ENCODE peak calls at places on chromosomes 12 and 14, in ten cellular contexts. Z is cardiac fibroblast, L is epithelial cell of esophagus, A is heart right ventricle, V is astrocyte, Y is IMR-90, H is GM12864, X is psoas muscle, S is left lung, E is right lobe of liver. J is an unnamed sample.
A peak's percentile ranks its signal among the peaks of the same experiment; 100 is the strongest.

GRCh38 chr12:78864483-78865296 is at the start of gene SYT1:
- DNase-seq in H (no peak), E (peak; percentile 42), Z (peak; percentile 70), L (peak; percentile 91), Y (peak; percentile 85), V (peak; percentile 87), A (peak; percentile 6), S (peak; percentile 30), X (peak; percentile 41), J (peak; percentile 87)

GRCh38 chr14:35533357-35534129 is 421 bp upstream of the INSM2 start:
- DNase-seq in L (peak; percentile 76), V (peak; percentile 10), H (no peak), Z (peak; percentile 49), A (peak; percentile 46), Y (peak; percentile 34), S (peak; percentile 60), X (peak; percentile 69), E (peak; percentile 62), J (peak; percentile 11)

GRCh38 chr12:131521326-131521725 is 189.6 kb upstream of the SFSWAP start:
- DNase-seq in L (no peak), H (no peak), Z (no peak), E (no peak), S (no peak), Y (no peak), V (no peak), A (no peak), X (no peak), J (no peak)

GRCh38 chr12:5745251-5745888 is 199.7 kb downstream of the ANO2 start:
- DNase-seq in Y (peak; percentile 58), E (peak; percentile 68), X (peak; percentile 61), H (peak; percentile 8), Z (peak; percentile 36), S (peak; percentile 58), V (no peak), A (peak; percentile 56), L (peak; percentile 24), J (peak; percentile 25)

GRCh38 chr14:91317381-91318313 is 73.1 kb upstream of the GPR68 start:
- DNase-seq in V (no peak), E (peak; percentile 65), H (no peak), A (peak; percentile 87), S (peak; percentile 80), X (peak; percentile 84), L (peak; percentile 64), Y (no peak), Z (peak; percentile 81), J (peak; percentile 53)

GRCh38 chr12:55965240-55965639 is 602 bp downstream of the PMEL start:
- DNase-seq in Z (no peak), X (no peak), Y (no peak), S (no peak), H (no peak), E (no peak), V (no peak), L (no peak), A (no peak), J (no peak)

GRCh38 chr12:109463776-109464175 is 13.3 kb downstream of the KCTD10 start:
- DNase-seq in Y (no peak), X (peak; percentile 62), A (no peak), V (no peak), L (no peak), E (no peak), S (no peak), H (no peak), Z (peak; percentile 58), J (no peak)

GRCh38 chr14:35337557-35338255 is 45.5 kb downstream of the PSMA6 start:
- DNase-seq in E (peak; percentile 88), L (peak; percentile 68), X (no peak), A (no peak), Y (no peak), S (peak; percentile 70), H (no peak), Z (no peak), V (no peak), J (no peak)

GRCh38 chr14:23951590-23952143 is 1.9 kb upstream of the DHRS4 start:
- DNase-seq in E (peak; percentile 88), A (no peak), Y (no peak), H (no peak), X (no peak), V (no peak), L (no peak), Z (no peak), S (no peak), J (no peak)

GRCh38 chr14:63727231-63727735 is 582 bp downstream of the SGPP1 start:
- DNase-seq in H (no peak), L (peak; percentile 40), X (peak; percentile 73), E (peak; percentile 59), V (peak; percentile 26), A (peak; percentile 55), Z (peak; percentile 50), Y (peak; percentile 46), S (peak; percentile 48), J (peak; percentile 43)

GRCh38 chr14:85131523-85131922 is 398.4 kb upstream of the FLRT2 start:
- DNase-seq in Z (no peak), S (peak; percentile 34), A (no peak), V (no peak), Y (no peak), E (peak; percentile 50), H (no peak), X (no peak), L (peak; percentile 70), J (no peak)

GRCh38 chr14:23055147-23055550 is 2.2 kb downstream of the CDH24 start:
- DNase-seq in A (no peak), S (no peak), X (no peak), Z (no peak), E (no peak), L (no peak), Y (no peak), V (no peak), H (no peak), J (no peak)

GRCh38 chr12:45989277-45989856 is 1.0 kb downstream of the SCAF11 start:
- DNase-seq in S (no peak), Y (peak; percentile 26), X (no peak), V (peak; percentile 27), A (no peak), L (peak; percentile 62), E (no peak), Z (no peak), H (no peak), J (peak; percentile 38)

GRCh38 chr12:45989857-45990467 is 412 bp downstream of the SCAF11 start:
- DNase-seq in S (peak; percentile 77), H (no peak), A (peak; percentile 77), L (peak; percentile 48), X (peak; percentile 85), Y (peak; percentile 47), V (peak; percentile 39), E (peak; percentile 85), Z (peak; percentile 51), J (no peak)

GRCh38 chr12:45986646-45987338 is 3.6 kb downstream of the SCAF11 start:
- DNase-seq in V (no peak), X (peak; percentile 46), L (peak; percentile 16), Y (no peak), A (no peak), H (no peak), Z (no peak), S (no peak), E (no peak), J (no peak)

GRCh38 chr12:45987339-45987726 is 3.0 kb downstream of the SCAF11 start:
- DNase-seq in A (no peak), H (no peak), X (no peak), Z (no peak), V (no peak), S (no peak), L (peak; percentile 22), E (no peak), Y (no peak), J (no peak)

GRCh38 chr12:45988259-45988658 is 2.1 kb downstream of the SCAF11 start:
- DNase-seq in L (peak; percentile 56), Z (no peak), S (no peak), X (no peak), Y (peak; percentile 82), A (no peak), V (peak; percentile 40), E (no peak), H (no peak), J (peak; percentile 44)
- H3K4me3 ChIP-seq in L (peak overlapping the region; percentile 96), Z (no peak overlapping the region), S (peak overlapping the region; percentile 64), X (peak overlapping the region; percentile 87), Y (no peak overlapping the region), A (peak overlapping the region; percentile 85), V (peak overlapping the region; percentile 92), E (no peak overlapping the region), H (peak overlapping the region; percentile 77), J (peak overlapping the region; percentile 88)

DNA sequence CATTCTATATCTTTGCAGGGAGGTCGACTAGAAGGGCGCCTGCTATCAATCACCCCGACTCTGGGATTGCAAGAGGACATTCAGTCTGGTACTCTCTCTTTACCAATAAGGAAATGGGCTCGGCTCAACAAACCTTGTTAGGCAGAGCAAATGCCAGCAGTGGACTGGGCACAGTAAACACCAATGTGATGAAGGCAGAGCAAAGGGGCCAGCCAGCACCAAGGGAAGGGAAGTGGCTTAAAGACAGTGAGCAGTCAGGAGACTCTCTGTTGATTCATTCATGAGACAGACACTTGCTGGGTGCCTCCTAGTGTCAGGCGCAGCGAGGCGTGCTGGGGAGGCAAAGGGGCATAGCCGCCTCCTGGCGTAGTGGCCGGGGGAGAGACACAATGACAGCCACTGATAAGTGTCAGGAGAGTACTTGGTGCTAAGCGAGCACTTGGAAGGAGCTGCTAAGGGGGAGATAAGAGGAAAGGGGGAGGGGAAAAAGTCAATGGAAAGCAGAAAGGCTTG is 34.1 kb downstream of the TMCC3 start:
- DNase-seq in L (peak; percentile 90), A (peak; percentile 16), Z (peak; percentile 18), X (peak; percentile 81), Y (no peak), E (no peak), H (no peak), S (no peak), V (no peak), J (no peak)
- TF ChIP-seq CTCF in L (peak; percentile 33), A (no peak), Z (no peak), X (peak; percentile 14), Y (no peak), E (no peak), H (no peak), S (no peak), V (no peak), J (no peak)

DNA sequence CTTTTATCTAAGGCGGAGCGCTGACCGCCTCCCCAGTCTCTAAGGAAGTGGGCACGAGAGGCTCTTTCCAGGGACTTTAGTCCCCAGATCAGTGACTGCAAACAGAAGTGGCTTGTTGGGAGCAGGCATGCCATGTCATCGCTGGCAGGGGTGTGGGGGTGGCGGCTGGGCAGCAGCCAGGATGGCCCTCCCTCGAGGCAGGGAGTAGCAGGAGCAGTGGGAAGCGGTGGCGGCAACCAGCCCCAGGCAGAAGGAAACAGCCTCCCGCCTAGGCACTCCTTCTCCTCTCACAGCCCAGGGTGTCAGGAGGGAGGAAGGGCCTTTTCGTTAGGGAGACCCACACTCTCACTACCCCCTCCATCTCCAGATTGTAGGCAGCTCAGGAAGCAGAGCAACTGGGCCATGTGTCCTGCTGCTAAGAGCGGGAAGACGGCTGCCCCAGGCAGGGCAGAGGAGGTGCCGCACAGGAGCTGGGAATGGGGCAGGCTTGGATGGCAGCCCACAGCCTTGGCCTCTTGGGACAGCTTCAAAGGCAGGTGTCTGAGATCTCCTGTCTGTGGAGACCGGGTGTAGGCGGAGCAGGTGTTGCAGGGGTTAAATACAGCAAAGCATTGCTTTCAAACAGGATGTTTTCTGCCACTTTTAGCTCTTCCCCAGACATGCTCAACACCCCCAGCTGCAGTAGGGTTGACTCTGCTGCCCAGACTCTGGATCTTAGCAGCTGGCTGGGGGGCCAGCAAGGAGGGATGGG is 21.8 kb downstream of the VDR start:
- DNase-seq in Y (no peak), H (peak; percentile 81), Z (no peak), V (no peak), X (no peak), L (peak; percentile 42), E (no peak), S (peak; percentile 87), A (no peak), J (no peak)
- H3K4me3 ChIP-seq in Y (no peak overlapping the region), H (peak overlapping the region; percentile 10), Z (no peak overlapping the region), V (no peak overlapping the region), X (no peak overlapping the region), L (no peak overlapping the region), E (no peak overlapping the region), S (no peak overlapping the region), A (no peak overlapping the region), J (no peak overlapping the region)

GRCh38 chr14:100780646-100781355 is 45.1 kb upstream of the MEG3 start:
- DNase-seq in Z (no peak), H (no peak), A (no peak), S (no peak), V (no peak), Y (no peak), E (no peak), X (peak; percentile 18), L (no peak), J (no peak)
- TF ChIP-seq CTCF in Z (no peak), H (no peak), A (no peak), S (no peak), V (no peak), Y (no peak), E (no peak), X (no peak), L (no peak), J (no peak)

J was measured in fibroblast of the aortic adventitia.